ENCODE peak calls at places on chromosomes 13 and 19, in seven cellular contexts. M, Y, X, C, H, F and Z are unnamed samples.

GRCh38 chr19:38769635-38770211 is 3.6 kb downstream of the LGALS7 start:
- DNase-seq in M (peak), Y (peak), X (peak), C (peak), H (peak), F (peak), Z (peak)

GRCh38 chr13:109336730-109337129 is 449.7 kb downstream of the IRS2 start:
- DNase-seq in M (no peak), Y (no peak), X (no peak), C (no peak), H (no peak), F (no peak), Z (peak)

GRCh38 chr19:56312337-56312736 is 2.3 kb downstream of the ZSCAN5A start:
- DNase-seq in M (no peak), Y (no peak), X (no peak), C (no peak), H (no peak), F (no peak), Z (no peak)

GRCh38 chr19:40184273-40184672 is 7.0 kb upstream of the MAP3K10 start:
- DNase-seq in M (no peak), Y (no peak), X (no peak), C (no peak), H (no peak), F (no peak), Z (no peak)

GRCh38 chr13:91609353-91609752 is 210.9 kb downstream of the GPC5 start:
- DNase-seq in M (no peak), Y (no peak), X (no peak), C (no peak), H (no peak), F (no peak), Z (no peak)

GRCh38 chr19:32273483-32273882 is 71.9 kb upstream of the ZNF507 start:
- DNase-seq in M (no peak), Y (no peak), X (no peak), C (no peak), H (no peak), F (no peak), Z (no peak)

GRCh38 chr19:18416778-18417249 is 2.4 kb upstream of the SSBP4 start:
- DNase-seq in M (peak), Y (peak), X (peak), C (peak), H (peak), F (peak), Z (peak)

GRCh38 chr19:377801-378581 is 31.0 kb downstream of the C2CD4C start:
- DNase-seq in M (no peak), Y (no peak), X (no peak), C (no peak), H (no peak), F (peak), Z (no peak)

GRCh38 chr13:43815204-43815603 is 28.4 kb upstream of the ENOX1 start:
- DNase-seq in M (no peak), Y (no peak), X (no peak), C (no peak), H (no peak), F (no peak), Z (peak)

GRCh38 chr13:95226932-95227718 is 74.1 kb downstream of the ABCC4 start:
- DNase-seq in M (no peak), Y (peak), X (no peak), C (no peak), H (no peak), F (no peak), Z (no peak)

GRCh38 chr19:33108161-33108560 is 23.8 kb upstream of the WDR88 start:
- DNase-seq in M (no peak), Y (no peak), X (no peak), C (no peak), H (no peak), F (no peak), Z (no peak)

GRCh38 chr19:8580710-8581281 is 3.6 kb upstream of the MYO1F start:
- DNase-seq in M (peak), Y (peak), X (peak), C (peak), H (peak), F (peak), Z (peak)

GRCh38 chr13:34555988-34556387 is 386.1 kb upstream of the NBEA start:
- DNase-seq in M (no peak), Y (no peak), X (no peak), C (no peak), H (no peak), F (no peak), Z (no peak)

GRCh38 chr13:36919833-36920611 is at the start of gene SMAD9:
- DNase-seq in M (no peak), Y (peak), X (peak), C (no peak), H (peak), F (peak), Z (peak)

GRCh38 chr19:53868091-53868891 is 608 bp downstream of the MYADM start:
- DNase-seq in M (no peak), Y (peak), X (no peak), C (no peak), H (peak), F (peak), Z (peak)

GRCh38 chr13:47934371-47934770 is 66.7 kb downstream of the SUCLA2 start:
- DNase-seq in M (no peak), Y (no peak), X (no peak), C (no peak), H (no peak), F (no peak), Z (peak)